ENCODE peak calls at places on chromosomes 5 and 9, in nine cellular contexts. N, E, Y, R, H, T, Z, I and V are unnamed samples.

GRCh38 chr5:87876616-87877015 is 392.0 kb downstream of the TMEM161B start:
- DNase-seq in N (no peak), E (no peak), Y (no peak), R (no peak), H (no peak), T (no peak), Z (no peak), I (no peak), V (no peak)

GRCh38 chr5:963310-963672 is 45.3 kb upstream of the NKD2 start:
- DNase-seq in N (no peak), E (no peak), Y (no peak), R (no peak), H (no peak), T (no peak), Z (no peak), I (no peak), V (no peak)

GRCh38 chr5:78574731-78575161 is 73.8 kb downstream of the LHFPL2 start:
- DNase-seq in N (no peak), E (no peak), Y (no peak), R (peak), H (no peak), T (no peak), Z (no peak), I (no peak), V (no peak)

GRCh38 chr5:120297621-120298020 is 166.5 kb upstream of the PRR16 start:
- DNase-seq in N (no peak), E (no peak), Y (no peak), R (no peak), H (no peak), T (no peak), Z (no peak), I (no peak), V (no peak)

GRCh38 chr9:87865626-87866025 is 17.1 kb upstream of the SPATA31E1 start:
- DNase-seq in N (no peak), E (no peak), Y (no peak), R (peak), H (no peak), T (no peak), Z (no peak), I (no peak), V (no peak)

GRCh38 chr5:39906146-39906545 is 481.4 kb upstream of the DAB2 start:
- DNase-seq in N (no peak), E (no peak), Y (no peak), R (no peak), H (no peak), T (no peak), Z (no peak), I (no peak), V (no peak)

GRCh38 chr5:57246426-57246825 is 72.6 kb downstream of the GPBP1 start:
- DNase-seq in N (no peak), E (no peak), Y (no peak), R (no peak), H (no peak), T (no peak), Z (no peak), I (no peak), V (no peak)

GRCh38 chr9:115018547-115019435 is 88.4 kb upstream of the TNFSF8 start:
- DNase-seq in N (no peak), E (no peak), Y (no peak), R (no peak), H (no peak), T (no peak), Z (no peak), I (no peak), V (no peak)

GRCh38 chr5:73369283-73369682 is 79.3 kb downstream of the FOXD1 start:
- DNase-seq in N (no peak), E (no peak), Y (no peak), R (no peak), H (no peak), T (no peak), Z (no peak), I (no peak), V (no peak)

GRCh38 chr9:118522093-118523028 is 818.2 kb downstream of the TLR4 start:
- DNase-seq in N (peak), E (no peak), Y (no peak), R (peak), H (no peak), T (peak), Z (peak), I (peak), V (peak)

GRCh38 chr5:154603978-154604679 is 126.1 kb upstream of the HAND1 start:
- DNase-seq in N (no peak), E (no peak), Y (no peak), R (no peak), H (no peak), T (no peak), Z (no peak), I (peak), V (no peak)

GRCh38 chr5:110716247-110717245 is 9.9 kb downstream of the TMEM232 start:
- DNase-seq in N (no peak), E (no peak), Y (no peak), R (no peak), H (no peak), T (no peak), Z (no peak), I (no peak), V (no peak)

GRCh38 chr9:137112564-137113384 is 1.8 kb downstream of the DPP7 start:
- DNase-seq in N (no peak), E (peak), Y (no peak), R (no peak), H (no peak), T (no peak), Z (no peak), I (no peak), V (no peak)

GRCh38 chr9:126372716-126373115 is 46.1 kb downstream of the MVB12B start:
- DNase-seq in N (no peak), E (no peak), Y (no peak), R (no peak), H (no peak), T (no peak), Z (no peak), I (no peak), V (no peak)

GRCh38 chr5:128693779-128694178 is 155.7 kb upstream of the FBN2 start:
- DNase-seq in N (no peak), E (no peak), Y (no peak), R (no peak), H (no peak), T (no peak), Z (no peak), I (no peak), V (no peak)

GRCh38 chr9:132192728-132193127 is 30.9 kb downstream of the NTNG2 start:
- DNase-seq in N (no peak), E (no peak), Y (no peak), R (no peak), H (no peak), T (no peak), Z (no peak), I (peak), V (peak)

GRCh38 chr9:129111762-129112151 is 542 bp downstream of the PTPA start:
- DNase-seq in N (peak), E (peak), Y (no peak), R (peak), H (no peak), T (peak), Z (no peak), I (no peak), V (no peak)

GRCh38 chr5:61202213-61202612 is 39.9 kb upstream of the SMIM15 start:
- DNase-seq in N (no peak), E (no peak), Y (no peak), R (no peak), H (no peak), T (no peak), Z (no peak), I (no peak), V (no peak)

GRCh38 chr9:94672811-94673487 is 33.6 kb upstream of the FBP1 start:
- DNase-seq in N (no peak), E (no peak), Y (no peak), R (no peak), H (no peak), T (no peak), Z (no peak), I (peak), V (peak)

GRCh38 chr9:69466151-69466550 is 141.1 kb downstream of the ENTREP1 start:
- DNase-seq in N (no peak), E (no peak), Y (no peak), R (no peak), H (no peak), T (no peak), Z (no peak), I (no peak), V (no peak)